ENCODE peak calls at places on chromosomes 13 and 19, in seven cellular contexts. One of them, this sample, is unnamed.

GRCh38 chr13:98263841-98264240 is 86.8 kb upstream of the RNF113B start:
- DNase-seq in heart left ventricle: no peak
- DNase-seq in A549: no peak
- DNase-seq in IMR-90: no peak
- DNase-seq in breast epithelium: no peak
- DNase-seq in GM12891: no peak
- DNase-seq in stomach: no peak
- DNase-seq in this sample: no peak

GRCh38 chr19:43439183-43440063 is 24.7 kb downstream of the TEX101 start:
- DNase-seq in GM12891: no peak
- DNase-seq in heart left ventricle: no peak
- DNase-seq in stomach: no peak
- DNase-seq in IMR-90: no peak
- DNase-seq in breast epithelium: no peak
- DNase-seq in A549: peak; percentile 72
- DNase-seq in this sample: peak; percentile 53

GRCh38 chr13:50644081-50644871 is 199.2 kb downstream of the DLEU7 start:
- DNase-seq in breast epithelium: no peak
- DNase-seq in stomach: no peak
- DNase-seq in GM12891: no peak
- DNase-seq in IMR-90: no peak
- DNase-seq in A549: no peak
- DNase-seq in heart left ventricle: no peak
- DNase-seq in this sample: no peak

GRCh38 chr13:38415233-38415632 is 65.6 kb downstream of the UFM1 start:
- DNase-seq in A549: no peak
- DNase-seq in GM12891: peak; percentile 29
- DNase-seq in stomach: no peak
- DNase-seq in breast epithelium: no peak
- DNase-seq in heart left ventricle: no peak
- DNase-seq in IMR-90: no peak
- DNase-seq in this sample: no peak

GRCh38 chr19:29326351-29326750 is 113.4 kb upstream of the UQCRFS1 start:
- DNase-seq in heart left ventricle: no peak
- DNase-seq in stomach: no peak
- DNase-seq in IMR-90: no peak
- DNase-seq in breast epithelium: no peak
- DNase-seq in GM12891: no peak
- DNase-seq in A549: no peak
- DNase-seq in this sample: no peak

GRCh38 chr13:110538632-110539031 is 22.9 kb downstream of the RAB20 start:
- DNase-seq in IMR-90: no peak
- DNase-seq in heart left ventricle: no peak
- DNase-seq in stomach: no peak
- DNase-seq in A549: no peak
- DNase-seq in GM12891: no peak
- DNase-seq in breast epithelium: no peak
- DNase-seq in this sample: no peak

GRCh38 chr13:32905864-32906180 is 110.4 kb upstream of the KL start:
- DNase-seq in GM12891: no peak
- DNase-seq in heart left ventricle: no peak
- DNase-seq in breast epithelium: no peak
- DNase-seq in IMR-90: peak; percentile 19
- DNase-seq in stomach: no peak
- DNase-seq in A549: no peak
- DNase-seq in this sample: no peak

GRCh38 chr19:29259153-29259552 is 46.2 kb upstream of the UQCRFS1 start:
- DNase-seq in stomach: no peak
- DNase-seq in GM12891: no peak
- DNase-seq in A549: no peak
- DNase-seq in breast epithelium: no peak
- DNase-seq in heart left ventricle: no peak
- DNase-seq in IMR-90: no peak
- DNase-seq in this sample: no peak

GRCh38 chr19:44072543-44073401 is 813 bp downstream of the ZNF284 start:
- DNase-seq in A549: peak; percentile 13
- DNase-seq in breast epithelium: no peak
- DNase-seq in heart left ventricle: no peak
- DNase-seq in GM12891: no peak
- DNase-seq in IMR-90: no peak
- DNase-seq in stomach: no peak
- DNase-seq in this sample: peak; percentile 30

GRCh38 chr13:50911051-50911690 is 1.6 kb downstream of the RNASEH2B start:
- DNase-seq in IMR-90: no peak
- DNase-seq in breast epithelium: no peak
- DNase-seq in heart left ventricle: no peak
- DNase-seq in GM12891: no peak
- DNase-seq in A549: no peak
- DNase-seq in stomach: no peak
- DNase-seq in this sample: no peak

GRCh38 chr19:38412491-38412890 is 9.6 kb downstream of the FAM98C start:
- DNase-seq in IMR-90: no peak
- DNase-seq in A549: no peak
- DNase-seq in stomach: no peak
- DNase-seq in heart left ventricle: no peak
- DNase-seq in GM12891: no peak
- DNase-seq in breast epithelium: no peak
- DNase-seq in this sample: no peak

GRCh38 chr19:8648240-8648639 is 17.8 kb downstream of the NFILZ start:
- DNase-seq in heart left ventricle: no peak
- DNase-seq in GM12891: no peak
- DNase-seq in IMR-90: no peak
- DNase-seq in stomach: no peak
- DNase-seq in breast epithelium: no peak
- DNase-seq in A549: no peak
- DNase-seq in this sample: no peak

GRCh38 chr19:16441661-16442071 is 30.1 kb downstream of the EPS15L1 start:
- DNase-seq in GM12891: no peak
- DNase-seq in A549: peak; percentile 24
- DNase-seq in stomach: no peak
- DNase-seq in breast epithelium: no peak
- DNase-seq in IMR-90: no peak
- DNase-seq in heart left ventricle: no peak
- DNase-seq in this sample: peak; percentile 43

GRCh38 chr19:16326401-16327130 is 1.9 kb downstream of the KLF2 start:
- DNase-seq in A549: no peak
- DNase-seq in heart left ventricle: peak; percentile 73
- DNase-seq in IMR-90: no peak
- DNase-seq in breast epithelium: no peak
- DNase-seq in GM12891: no peak
- DNase-seq in stomach: no peak
- DNase-seq in this sample: no peak

GRCh38 chr19:46806651-46807050 is 18.3 kb upstream of the SLC1A5 start:
- DNase-seq in A549: no peak
- DNase-seq in IMR-90: no peak
- DNase-seq in heart left ventricle: no peak
- DNase-seq in breast epithelium: no peak
- DNase-seq in stomach: no peak
- DNase-seq in GM12891: no peak
- DNase-seq in this sample: no peak

GRCh38 chr13:46639033-46639981 is 86.3 kb downstream of the LRCH1 start:
- DNase-seq in breast epithelium: no peak
- DNase-seq in GM12891: no peak
- DNase-seq in heart left ventricle: no peak
- DNase-seq in IMR-90: no peak
- DNase-seq in A549: no peak
- DNase-seq in stomach: no peak
- DNase-seq in this sample: no peak

GRCh38 chr13:110444226-110444653 is 117.3 kb downstream of the RAB20 start:
- DNase-seq in A549: no peak
- DNase-seq in IMR-90: peak; percentile 20
- DNase-seq in GM12891: no peak
- DNase-seq in breast epithelium: no peak
- DNase-seq in stomach: no peak
- DNase-seq in heart left ventricle: no peak
- DNase-seq in this sample: no peak

GRCh38 chr13:29948246-29948645 is 97.8 kb upstream of the UBL3 start:
- DNase-seq in heart left ventricle: no peak
- DNase-seq in IMR-90: peak; percentile 87
- DNase-seq in A549: no peak
- DNase-seq in breast epithelium: no peak
- DNase-seq in GM12891: no peak
- DNase-seq in stomach: no peak
- DNase-seq in this sample: no peak

GRCh38 chr13:50453238-50453637 is 390.3 kb downstream of the DLEU7 start:
- DNase-seq in A549: no peak
- DNase-seq in GM12891: no peak
- DNase-seq in IMR-90: peak; percentile 5
- DNase-seq in breast epithelium: no peak
- DNase-seq in heart left ventricle: no peak
- DNase-seq in stomach: no peak
- DNase-seq in this sample: no peak

GRCh38 chr13:114018461-114019055 is 44.7 kb upstream of the C13orf46 start:
- DNase-seq in breast epithelium: no peak
- DNase-seq in GM12891: no peak
- DNase-seq in IMR-90: no peak
- DNase-seq in stomach: no peak
- DNase-seq in heart left ventricle: no peak
- DNase-seq in A549: no peak
- DNase-seq in this sample: no peak

GRCh38 chr13:114020750-114021463 is 47.0 kb upstream of the C13orf46 start:
- DNase-seq in GM12891: no peak
- DNase-seq in breast epithelium: no peak
- DNase-seq in IMR-90: no peak
- DNase-seq in A549: no peak
- DNase-seq in heart left ventricle: no peak
- DNase-seq in stomach: no peak
- DNase-seq in this sample: no peak

GRCh38 chr13:114017028-114017630 is 43.3 kb upstream of the C13orf46 start:
- DNase-seq in heart left ventricle: no peak
- DNase-seq in IMR-90: peak; percentile 42
- DNase-seq in breast epithelium: no peak
- DNase-seq in GM12891: no peak
- DNase-seq in stomach: no peak
- DNase-seq in A549: peak; percentile 19
- DNase-seq in this sample: no peak

GRCh38 chr13:114017966-114018365 is 44.1 kb upstream of the C13orf46 start:
- DNase-seq in heart left ventricle: no peak
- DNase-seq in A549: no peak
- DNase-seq in GM12891: no peak
- DNase-seq in breast epithelium: no peak
- DNase-seq in stomach: no peak
- DNase-seq in IMR-90: no peak
- DNase-seq in this sample: no peak

GRCh38 chr13:114019367-114019766 is 45.5 kb upstream of the C13orf46 start:
- DNase-seq in stomach: no peak
- DNase-seq in breast epithelium: no peak
- DNase-seq in A549: peak; percentile 25
- DNase-seq in heart left ventricle: no peak
- DNase-seq in GM12891: peak; percentile 67
- DNase-seq in IMR-90: no peak
- DNase-seq in this sample: peak; percentile 76
- TF ChIP-seq POLR2A in stomach: no peak
- TF ChIP-seq POLR2A in breast epithelium: no peak
- TF ChIP-seq POLR2A in A549: no peak
- TF ChIP-seq POLR2A in heart left ventricle: no peak
- TF ChIP-seq POLR2A in GM12891: no peak
- TF ChIP-seq POLR2A in IMR-90: no peak
- TF ChIP-seq POLR2A in this sample: no peak

DNA sequence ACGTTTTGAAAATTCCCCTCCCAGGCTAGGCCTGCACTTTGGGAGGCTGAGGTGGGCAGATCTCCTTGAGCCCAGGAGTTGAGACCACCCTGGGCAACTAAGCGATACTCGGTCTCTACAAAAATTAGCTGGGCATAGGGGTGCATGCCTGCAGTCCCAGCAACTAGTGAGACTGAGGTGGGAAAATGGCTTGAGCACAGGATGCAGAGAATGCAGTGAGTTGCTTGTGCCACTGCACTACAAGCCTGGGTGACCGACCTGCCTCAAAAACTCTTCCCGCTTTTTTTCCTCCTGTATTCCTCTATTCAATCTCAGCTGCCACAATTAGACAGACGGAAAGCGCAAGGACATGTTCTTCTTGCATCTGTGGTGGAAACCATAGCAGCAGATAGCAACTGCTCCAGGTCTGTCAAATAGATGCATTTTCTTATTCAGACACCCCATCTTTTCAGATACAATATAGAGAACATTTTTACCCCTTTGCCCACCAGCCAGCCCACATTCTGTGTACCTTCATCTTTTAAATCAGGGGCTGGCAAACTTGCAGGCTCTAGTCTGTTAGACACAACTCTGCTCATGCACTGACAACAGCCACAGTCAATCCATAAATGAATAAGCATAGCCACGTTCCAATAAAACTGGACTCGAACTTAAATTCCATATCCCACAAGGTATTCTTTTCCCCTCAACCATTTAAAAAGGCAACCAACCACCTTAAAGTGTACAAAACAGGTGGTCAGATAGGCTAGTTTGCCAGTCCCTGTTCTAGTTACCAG is 4.8 kb downstream of the TPT1 start:
- DNase-seq in stomach: no peak
- DNase-seq in GM12891: no peak
- DNase-seq in A549: no peak
- DNase-seq in heart left ventricle: no peak
- DNase-seq in IMR-90: no peak
- DNase-seq in breast epithelium: no peak
- DNase-seq in this sample: no peak
- TF ChIP-seq POLR2A in stomach: no peak
- TF ChIP-seq POLR2A in GM12891: peak; percentile 11
- TF ChIP-seq POLR2A in A549: no peak
- TF ChIP-seq POLR2A in heart left ventricle: no peak
- TF ChIP-seq POLR2A in IMR-90: no peak
- TF ChIP-seq POLR2A in breast epithelium: no peak
- TF ChIP-seq POLR2A in this sample: no peak

GRCh38 chr19:6091771-6092291 is 18.5 kb downstream of the RFX2 start:
- DNase-seq in GM12891: no peak
- DNase-seq in heart left ventricle: no peak
- DNase-seq in stomach: no peak
- DNase-seq in IMR-90: peak; percentile 69
- DNase-seq in A549: no peak
- DNase-seq in breast epithelium: no peak
- DNase-seq in this sample: no peak
- TF ChIP-seq POLR2A in GM12891: no peak
- TF ChIP-seq POLR2A in heart left ventricle: no peak
- TF ChIP-seq POLR2A in stomach: no peak
- TF ChIP-seq POLR2A in IMR-90: no peak
- TF ChIP-seq POLR2A in A549: no peak
- TF ChIP-seq POLR2A in breast epithelium: no peak
- TF ChIP-seq POLR2A in this sample: no peak

DNA sequence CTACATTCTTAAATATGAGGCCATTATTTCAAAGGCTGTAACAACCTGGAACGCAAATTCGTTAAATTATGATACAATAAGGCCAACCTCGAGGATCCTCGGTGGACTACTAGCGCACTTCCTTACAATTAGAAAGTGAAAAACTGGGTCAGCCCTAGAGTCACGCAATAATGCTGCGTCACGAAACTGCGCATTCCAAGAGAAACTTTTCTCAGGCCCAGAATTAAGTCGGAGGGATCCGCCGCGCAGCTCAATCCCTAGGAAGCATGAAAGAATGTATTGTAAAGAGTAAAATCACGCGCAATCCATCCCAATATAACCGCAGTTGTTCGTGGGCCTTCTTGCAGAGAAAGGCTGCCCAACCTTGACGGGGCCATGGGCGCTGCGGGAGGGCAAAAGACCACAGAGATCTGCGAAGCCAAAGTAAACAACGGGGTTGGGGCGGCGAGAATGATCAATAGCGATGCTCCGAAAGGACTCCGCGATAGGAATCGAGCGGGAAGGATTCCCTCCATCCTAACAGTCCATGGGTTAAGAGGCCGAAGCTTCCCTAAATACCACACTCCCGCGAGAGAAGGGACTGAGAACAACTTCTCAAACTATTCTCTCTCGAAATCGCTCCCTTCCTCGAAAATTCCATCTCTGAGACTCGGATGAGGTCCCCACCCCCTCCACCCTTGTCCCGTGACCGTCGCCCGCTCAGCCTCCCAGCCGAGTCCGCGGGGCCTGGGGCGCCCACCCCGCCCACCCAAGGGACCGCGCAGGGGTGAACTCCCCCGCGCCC is 564 bp downstream of the SPART start:
- DNase-seq in stomach: peak; percentile 67
- DNase-seq in GM12891: peak; percentile 10
- DNase-seq in heart left ventricle: peak; percentile 67
- DNase-seq in breast epithelium: no peak
- DNase-seq in IMR-90: peak; percentile 92
- DNase-seq in A549: peak; percentile 14
- DNase-seq in this sample: peak; percentile 15
- TF ChIP-seq POLR2A in stomach: no peak
- TF ChIP-seq POLR2A in GM12891: no peak
- TF ChIP-seq POLR2A in heart left ventricle: peak; percentile 43
- TF ChIP-seq POLR2A in breast epithelium: peak; percentile 69
- TF ChIP-seq POLR2A in IMR-90: peak; percentile 86
- TF ChIP-seq POLR2A in A549: no peak
- TF ChIP-seq POLR2A in this sample: peak; percentile 26

This sample was measured in H54.